ENCODE peak calls at places on chromosomes 12 and 14, in four cellular contexts. L is NCI-H2171; I is CD8-positive, alpha-beta T cell; H is stimulated activated CD4-positive, alpha-beta T cell treated with anti-CD3 and anti-CD28 coated beads, Interleukin-12 subunit alpha, Interleukin-12 subunit beta, amount 100 ng/mL, for 48 hours. Q is an unnamed sample.
A peak's percentile ranks its signal among the peaks of the same experiment; 100 is the strongest.

GRCh38 chr12:52207895-52208294 is 16.1 kb upstream of the KRT80 start:
- DNase-seq in L (peak; percentile 39), I (no peak), H (no peak), Q (peak; percentile 27)

GRCh38 chr14:73269729-73270651 is 32.7 kb downstream of the PAPLN start:
- DNase-seq in L (no peak), I (no peak), H (no peak), Q (no peak)

GRCh38 chr14:55125403-55125802 is 3.6 kb upstream of the LGALS3 start:
- DNase-seq in L (no peak), I (no peak), H (no peak), Q (no peak)

GRCh38 chr12:62248873-62249272 is 11.3 kb upstream of the USP15 start:
- DNase-seq in L (no peak), I (no peak), H (no peak), Q (no peak)

GRCh38 chr12:89351489-89352241 is 636 bp downstream of the DUSP6 start:
- DNase-seq in L (no peak), I (peak; percentile 44), H (no peak), Q (no peak)

GRCh38 chr12:103503546-103504480 is 8.0 kb upstream of the C12orf42 start:
- DNase-seq in L (no peak), I (peak; percentile 63), H (peak; percentile 37), Q (peak; percentile 3)

GRCh38 chr12:5204271-5204670 is 160.6 kb downstream of the KCNA5 start:
- DNase-seq in L (no peak), I (no peak), H (no peak), Q (no peak)

GRCh38 chr12:18581232-18581962 is 156.4 kb downstream of the PLCZ1 start:
- DNase-seq in L (no peak), I (no peak), H (no peak), Q (no peak)

GRCh38 chr14:72652179-72652578 is 241.7 kb downstream of the DPF3 start:
- DNase-seq in L (no peak), I (no peak), H (no peak), Q (no peak)